ENCODE peak calls at places on chromosomes 3 and 15, in eight cellular contexts. One of them, this sample, is unnamed.

GRCh38 chr15:99029358-99029871 is 21.8 kb upstream of the PGPEP1L start:
- DNase-seq in aorta: no peak
- DNase-seq in breast epithelium: no peak
- DNase-seq in pancreas: no peak
- DNase-seq in PC-9: no peak
- DNase-seq in mammary epithelial cell: peak
- DNase-seq in substantia nigra: no peak
- DNase-seq in fibroblast of lung: no peak
- DNase-seq in this sample: no peak

GRCh38 chr3:4695846-4696245 is 202.7 kb downstream of the ITPR1 start:
- DNase-seq in aorta: no peak
- DNase-seq in breast epithelium: no peak
- DNase-seq in pancreas: no peak
- DNase-seq in PC-9: no peak
- DNase-seq in mammary epithelial cell: no peak
- DNase-seq in substantia nigra: no peak
- DNase-seq in fibroblast of lung: no peak
- DNase-seq in this sample: no peak

GRCh38 chr3:120344349-120344748 is 4.8 kb downstream of the LRRC58 start:
- DNase-seq in aorta: no peak
- DNase-seq in breast epithelium: no peak
- DNase-seq in pancreas: no peak
- DNase-seq in PC-9: no peak
- DNase-seq in mammary epithelial cell: no peak
- DNase-seq in substantia nigra: no peak
- DNase-seq in fibroblast of lung: peak
- DNase-seq in this sample: no peak

GRCh38 chr15:38398134-38398533 is 55.8 kb upstream of the FAM98B start:
- DNase-seq in aorta: peak
- DNase-seq in breast epithelium: no peak
- DNase-seq in pancreas: no peak
- DNase-seq in PC-9: no peak
- DNase-seq in mammary epithelial cell: peak
- DNase-seq in substantia nigra: no peak
- DNase-seq in fibroblast of lung: peak
- DNase-seq in this sample: no peak

GRCh38 chr3:195247086-195247862 is 23.7 kb downstream of the XXYLT1 start:
- DNase-seq in aorta: peak
- DNase-seq in breast epithelium: no peak
- DNase-seq in pancreas: no peak
- DNase-seq in PC-9: no peak
- DNase-seq in mammary epithelial cell: no peak
- DNase-seq in substantia nigra: no peak
- DNase-seq in fibroblast of lung: no peak
- DNase-seq in this sample: peak

GRCh38 chr3:144344925-144345548 is 373.4 kb downstream of the DIPK2A start:
- DNase-seq in aorta: no peak
- DNase-seq in breast epithelium: no peak
- DNase-seq in pancreas: no peak
- DNase-seq in PC-9: no peak
- DNase-seq in mammary epithelial cell: no peak
- DNase-seq in substantia nigra: no peak
- DNase-seq in fibroblast of lung: no peak
- DNase-seq in this sample: no peak

GRCh38 chr15:81575436-81576123 is 201.6 kb upstream of the TMC3 start:
- DNase-seq in aorta: no peak
- DNase-seq in breast epithelium: no peak
- DNase-seq in pancreas: no peak
- DNase-seq in PC-9: no peak
- DNase-seq in mammary epithelial cell: peak
- DNase-seq in substantia nigra: no peak
- DNase-seq in fibroblast of lung: no peak
- DNase-seq in this sample: no peak

GRCh38 chr3:138687236-138687635 is 78.7 kb downstream of the FAIM start:
- DNase-seq in aorta: no peak
- DNase-seq in breast epithelium: no peak
- DNase-seq in pancreas: no peak
- DNase-seq in PC-9: no peak
- DNase-seq in mammary epithelial cell: no peak
- DNase-seq in substantia nigra: no peak
- DNase-seq in fibroblast of lung: no peak
- DNase-seq in this sample: no peak

GRCh38 chr3:140854961-140855360 is 86.7 kb upstream of the SLC25A36 start:
- DNase-seq in aorta: no peak
- DNase-seq in breast epithelium: no peak
- DNase-seq in pancreas: no peak
- DNase-seq in PC-9: no peak
- DNase-seq in mammary epithelial cell: no peak
- DNase-seq in substantia nigra: no peak
- DNase-seq in fibroblast of lung: no peak
- DNase-seq in this sample: no peak

GRCh38 chr3:140863481-140864084 is 78.1 kb upstream of the SLC25A36 start:
- DNase-seq in aorta: no peak
- DNase-seq in breast epithelium: no peak
- DNase-seq in pancreas: peak
- DNase-seq in PC-9: peak
- DNase-seq in mammary epithelial cell: peak
- DNase-seq in substantia nigra: peak
- DNase-seq in fibroblast of lung: peak
- DNase-seq in this sample: peak

GRCh38 chr3:140857993-140858392 is 83.6 kb upstream of the SLC25A36 start:
- DNase-seq in aorta: no peak
- DNase-seq in breast epithelium: no peak
- DNase-seq in pancreas: no peak
- DNase-seq in PC-9: no peak
- DNase-seq in mammary epithelial cell: no peak
- DNase-seq in substantia nigra: no peak
- DNase-seq in fibroblast of lung: no peak
- DNase-seq in this sample: no peak

DNA sequence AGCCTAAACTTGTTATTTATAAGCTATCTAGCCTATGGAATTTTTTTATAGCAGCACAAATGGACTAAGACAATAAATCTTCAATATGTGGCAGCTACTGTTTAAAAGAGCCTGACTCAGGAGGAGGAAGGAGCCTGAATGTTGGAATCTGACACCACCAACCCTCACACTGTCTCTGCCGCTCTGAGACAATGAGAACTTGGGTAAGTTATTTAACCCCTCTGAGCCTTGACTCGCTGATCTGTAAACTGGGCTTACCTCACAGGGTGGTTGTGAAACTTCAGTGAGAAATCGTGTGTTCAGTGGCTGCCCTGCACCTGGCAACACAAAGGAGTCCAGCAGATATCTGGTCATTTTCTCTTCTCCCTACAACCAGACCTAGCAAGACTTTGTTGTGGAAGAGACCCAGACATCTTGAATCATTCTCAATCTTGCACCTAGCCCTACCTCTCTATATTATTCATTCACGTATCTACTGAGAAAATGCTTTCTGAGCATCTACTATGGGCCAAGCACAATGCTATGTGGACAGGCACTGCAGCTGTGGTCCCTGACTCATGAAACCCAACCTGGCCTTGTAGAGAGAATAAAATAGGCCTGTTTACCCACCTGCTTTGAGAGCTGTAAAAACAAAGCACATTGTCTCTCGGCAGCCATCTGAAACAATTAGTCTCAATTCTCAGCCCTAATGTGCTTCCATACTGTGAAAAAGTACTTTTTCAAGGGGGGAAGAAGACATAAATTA is 81.9 kb upstream of the SLC25A36 start:
- DNase-seq in aorta: no peak
- DNase-seq in breast epithelium: no peak
- DNase-seq in pancreas: no peak
- DNase-seq in PC-9: no peak
- DNase-seq in mammary epithelial cell: peak
- DNase-seq in substantia nigra: no peak
- DNase-seq in fibroblast of lung: peak
- DNase-seq in this sample: no peak
- H3K27ac ChIP-seq in aorta: no peak
- H3K27ac ChIP-seq in breast epithelium: no peak
- H3K27ac ChIP-seq in pancreas: no peak
- H3K27ac ChIP-seq in PC-9: no peak
- H3K27ac ChIP-seq in mammary epithelial cell: no peak
- H3K27ac ChIP-seq in substantia nigra: no peak
- H3K27ac ChIP-seq in fibroblast of lung: no peak
- H3K27ac ChIP-seq in this sample: no peak

GRCh38 chr15:69035205-69035917 is 20.9 kb downstream of the NOX5 start:
- DNase-seq in aorta: no peak
- DNase-seq in breast epithelium: peak
- DNase-seq in pancreas: no peak
- DNase-seq in PC-9: no peak
- DNase-seq in mammary epithelial cell: peak
- DNase-seq in substantia nigra: no peak
- DNase-seq in fibroblast of lung: no peak
- DNase-seq in this sample: no peak
- H3K27ac ChIP-seq in aorta: no peak
- H3K27ac ChIP-seq in breast epithelium: no peak
- H3K27ac ChIP-seq in pancreas: no peak
- H3K27ac ChIP-seq in PC-9: peak
- H3K27ac ChIP-seq in mammary epithelial cell: no peak
- H3K27ac ChIP-seq in substantia nigra: no peak
- H3K27ac ChIP-seq in fibroblast of lung: no peak
- H3K27ac ChIP-seq in this sample: no peak

GRCh38 chr15:70463453-70463834 is 299.9 kb downstream of the UACA start:
- DNase-seq in aorta: peak
- DNase-seq in breast epithelium: no peak
- DNase-seq in pancreas: no peak
- DNase-seq in PC-9: no peak
- DNase-seq in mammary epithelial cell: no peak
- DNase-seq in substantia nigra: no peak
- DNase-seq in fibroblast of lung: no peak
- DNase-seq in this sample: no peak

GRCh38 chr15:70465812-70466211 is 297.5 kb downstream of the UACA start:
- DNase-seq in aorta: no peak
- DNase-seq in breast epithelium: no peak
- DNase-seq in pancreas: no peak
- DNase-seq in PC-9: no peak
- DNase-seq in mammary epithelial cell: no peak
- DNase-seq in substantia nigra: no peak
- DNase-seq in fibroblast of lung: no peak
- DNase-seq in this sample: no peak

GRCh38 chr15:70466305-70466704 is 297.1 kb downstream of the UACA start:
- DNase-seq in aorta: no peak
- DNase-seq in breast epithelium: no peak
- DNase-seq in pancreas: no peak
- DNase-seq in PC-9: no peak
- DNase-seq in mammary epithelial cell: no peak
- DNase-seq in substantia nigra: no peak
- DNase-seq in fibroblast of lung: no peak
- DNase-seq in this sample: no peak

GRCh38 chr15:70461017-70461416 is 302.3 kb downstream of the UACA start:
- DNase-seq in aorta: no peak
- DNase-seq in breast epithelium: no peak
- DNase-seq in pancreas: no peak
- DNase-seq in PC-9: no peak
- DNase-seq in mammary epithelial cell: no peak
- DNase-seq in substantia nigra: no peak
- DNase-seq in fibroblast of lung: no peak
- DNase-seq in this sample: no peak

GRCh38 chr15:70461992-70462391 is 301.4 kb downstream of the UACA start:
- DNase-seq in aorta: no peak
- DNase-seq in breast epithelium: no peak
- DNase-seq in pancreas: no peak
- DNase-seq in PC-9: no peak
- DNase-seq in mammary epithelial cell: no peak
- DNase-seq in substantia nigra: no peak
- DNase-seq in fibroblast of lung: no peak
- DNase-seq in this sample: no peak
- H3K27ac ChIP-seq in aorta: no peak
- H3K27ac ChIP-seq in breast epithelium: no peak
- H3K27ac ChIP-seq in pancreas: no peak
- H3K27ac ChIP-seq in PC-9: peak
- H3K27ac ChIP-seq in mammary epithelial cell: no peak
- H3K27ac ChIP-seq in substantia nigra: no peak
- H3K27ac ChIP-seq in fibroblast of lung: no peak
- H3K27ac ChIP-seq in this sample: peak

GRCh38 chr15:65791335-65792129 is 561 bp downstream of the DENND4A start:
- DNase-seq in aorta: peak
- DNase-seq in breast epithelium: peak
- DNase-seq in pancreas: peak
- DNase-seq in PC-9: no peak
- DNase-seq in mammary epithelial cell: no peak
- DNase-seq in substantia nigra: peak
- DNase-seq in fibroblast of lung: peak
- DNase-seq in this sample: peak
- H3K27ac ChIP-seq in aorta: peak
- H3K27ac ChIP-seq in breast epithelium: peak
- H3K27ac ChIP-seq in pancreas: peak
- H3K27ac ChIP-seq in PC-9: peak
- H3K27ac ChIP-seq in mammary epithelial cell: peak
- H3K27ac ChIP-seq in substantia nigra: peak
- H3K27ac ChIP-seq in fibroblast of lung: peak
- H3K27ac ChIP-seq in this sample: peak

GRCh38 chr3:179438836-179439235 is 12.4 kb downstream of the GNB4 start:
- DNase-seq in aorta: no peak
- DNase-seq in breast epithelium: no peak
- DNase-seq in pancreas: no peak
- DNase-seq in PC-9: no peak
- DNase-seq in mammary epithelial cell: no peak
- DNase-seq in substantia nigra: no peak
- DNase-seq in fibroblast of lung: no peak
- DNase-seq in this sample: no peak

GRCh38 chr3:179432451-179432850 is 18.8 kb downstream of the GNB4 start:
- DNase-seq in aorta: no peak
- DNase-seq in breast epithelium: no peak
- DNase-seq in pancreas: no peak
- DNase-seq in PC-9: no peak
- DNase-seq in mammary epithelial cell: no peak
- DNase-seq in substantia nigra: no peak
- DNase-seq in fibroblast of lung: no peak
- DNase-seq in this sample: no peak

GRCh38 chr3:179432021-179432420 is 19.2 kb downstream of the GNB4 start:
- DNase-seq in aorta: no peak
- DNase-seq in breast epithelium: no peak
- DNase-seq in pancreas: peak
- DNase-seq in PC-9: no peak
- DNase-seq in mammary epithelial cell: no peak
- DNase-seq in substantia nigra: peak
- DNase-seq in fibroblast of lung: no peak
- DNase-seq in this sample: peak

GRCh38 chr3:179436517-179436916 is 14.8 kb downstream of the GNB4 start:
- DNase-seq in aorta: no peak
- DNase-seq in breast epithelium: no peak
- DNase-seq in pancreas: no peak
- DNase-seq in PC-9: no peak
- DNase-seq in mammary epithelial cell: no peak
- DNase-seq in substantia nigra: no peak
- DNase-seq in fibroblast of lung: no peak
- DNase-seq in this sample: no peak
- H3K27ac ChIP-seq in aorta: no peak
- H3K27ac ChIP-seq in breast epithelium: no peak
- H3K27ac ChIP-seq in pancreas: no peak
- H3K27ac ChIP-seq in PC-9: no peak
- H3K27ac ChIP-seq in mammary epithelial cell: no peak
- H3K27ac ChIP-seq in substantia nigra: no peak
- H3K27ac ChIP-seq in fibroblast of lung: no peak
- H3K27ac ChIP-seq in this sample: no peak